ENCODE peak calls at places on chromosomes 3 and 15, in four cellular contexts. H is K562, J is GM12878, I is HepG2. D is an unnamed sample.

GRCh38 chr3:72798552-72799195 is 49.6 kb downstream of the SHQ1 start:
- DNase-seq in H (no peak), J (no peak), I (no peak), D (no peak)

GRCh38 chr3:33099109-33099645 is 2.2 kb upstream of the GLB1 start:
- DNase-seq in H (no peak), J (no peak), I (no peak), D (no peak)

GRCh38 chr3:9250236-9250635 is 790 bp upstream of the SRGAP3 start:
- DNase-seq in H (no peak), J (no peak), I (no peak), D (no peak)

GRCh38 chr15:99481406-99481805 is 84.4 kb upstream of the MEF2A start:
- DNase-seq in H (no peak), J (no peak), I (no peak), D (no peak)

GRCh38 chr3:84904819-84905555 is 53.8 kb upstream of the CADM2 start:
- DNase-seq in H (no peak), J (no peak), I (no peak), D (no peak)

GRCh38 chr3:54967586-54968244 is 39.9 kb upstream of the LRTM1 start:
- DNase-seq in H (no peak), J (no peak), I (no peak), D (no peak)

GRCh38 chr3:177703788-177704187 is 506.5 kb upstream of the TBL1XR1 start:
- DNase-seq in H (no peak), J (no peak), I (no peak), D (no peak)

GRCh38 chr3:48514431-48515227 is 10.7 kb upstream of the SHISA5 start:
- DNase-seq in H (no peak), J (no peak), I (no peak), D (no peak)

GRCh38 chr15:99413955-99414754 is 151.6 kb upstream of the MEF2A start:
- DNase-seq in H (no peak), J (no peak), I (no peak), D (no peak)

GRCh38 chr3:110027446-110027845 is 690.1 kb upstream of the DPPA4 start:
- DNase-seq in H (no peak), J (no peak), I (no peak), D (no peak)

GRCh38 chr3:185250247-185250646 is 3.6 kb downstream of the EHHADH start:
- DNase-seq in H (no peak), J (no peak), I (no peak), D (no peak)

GRCh38 chr15:50058231-50058630 is 60.8 kb downstream of the ATP8B4 start:
- DNase-seq in H (no peak), J (no peak), I (no peak), D (no peak)

GRCh38 chr15:85792872-85793621 is 1.7 kb downstream of the KLHL25 start:
- DNase-seq in H (no peak), J (no peak), I (no peak), D (no peak)

DNA sequence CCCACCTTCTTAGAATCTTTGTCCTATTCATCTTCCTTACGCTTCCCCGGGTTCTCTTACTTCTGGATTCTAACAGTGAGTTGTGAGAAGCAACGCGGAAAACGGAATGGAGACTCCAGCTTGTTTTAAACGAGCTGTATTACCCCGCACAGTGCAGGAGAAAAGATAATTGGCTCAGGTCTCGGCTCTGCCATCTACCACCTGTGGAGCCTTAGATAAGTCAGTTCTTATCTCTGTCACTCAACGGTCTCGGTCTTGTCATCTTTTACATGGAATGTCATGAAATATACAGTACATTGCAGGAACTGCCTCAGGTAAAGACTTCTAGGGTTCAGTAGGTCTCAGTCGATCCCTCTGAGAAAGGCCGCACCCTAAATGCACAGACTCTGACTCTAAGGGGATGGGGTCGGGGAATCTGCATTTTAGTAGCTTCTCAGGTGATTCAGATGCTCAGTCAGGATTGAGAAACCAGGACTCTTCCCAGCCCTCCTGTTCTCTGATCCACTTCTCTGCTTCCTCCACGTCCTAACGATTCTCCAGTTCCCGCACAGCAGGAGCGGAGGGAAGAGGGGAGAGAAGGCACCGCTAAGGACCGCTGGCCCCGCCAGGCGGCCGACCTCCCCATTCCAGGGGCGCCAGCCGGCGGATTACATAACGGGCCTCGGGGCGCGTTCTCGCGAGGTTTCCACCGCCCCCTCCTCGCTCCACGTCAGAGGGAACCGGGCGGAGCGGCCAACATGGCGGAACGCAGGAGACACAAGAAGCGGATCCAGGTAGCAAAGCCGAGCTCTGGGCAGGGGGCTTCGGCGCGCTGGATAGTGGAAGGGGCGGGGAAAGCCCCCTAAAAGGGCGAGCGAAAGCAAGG is at the start of gene SEC62:
- DNase-seq in H (peak), J (peak), I (peak), D (peak)
- TF ChIP-seq POLR2A in H (peak), J (peak), I (peak), D (peak)

GRCh38 chr15:62676891-62677290 is 365.7 kb upstream of the TPM1 start:
- DNase-seq in H (no peak), J (no peak), I (no peak), D (no peak)

DNA sequence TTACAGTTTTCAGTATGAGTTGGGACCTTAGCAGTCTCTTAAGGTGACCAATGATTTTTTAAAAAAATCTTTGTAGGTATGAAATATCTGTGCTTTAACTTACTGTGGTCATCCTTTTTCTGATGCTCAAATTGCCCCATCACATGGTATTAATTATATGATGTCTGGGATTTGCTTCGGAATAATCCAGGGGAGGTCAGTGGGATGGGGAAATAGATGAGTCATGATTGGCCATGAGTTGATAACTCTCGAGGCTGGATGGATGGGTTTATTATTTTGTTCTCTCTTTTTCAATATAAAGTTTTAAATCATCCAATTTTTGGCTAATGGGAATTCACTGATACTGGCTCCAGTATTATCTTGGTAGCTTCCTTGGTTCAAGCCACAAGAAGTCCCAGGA is 370.3 kb upstream of the TPM1 start:
- DNase-seq in H (no peak), J (no peak), I (no peak), D (no peak)
- TF ChIP-seq CHD4 in H (no peak), J (no peak), I (no peak), D (no peak)

GRCh38 chr3:141336672-141337522 is 31.4 kb upstream of the ZBTB38 start:
- DNase-seq in H (peak), J (peak), I (peak), D (no peak)
- TF ChIP-seq POLR2A in H (no peak), J (no peak), I (no peak), D (no peak)

GRCh38 chr3:46410669-46411068 is 3.6 kb downstream of the CCRL2 start:
- DNase-seq in H (no peak), J (no peak), I (no peak), D (no peak)
- TF ChIP-seq CHD4 in H (no peak), J (no peak), I (no peak), D (no peak)

GRCh38 chr3:31247850-31248618 is 284.7 kb upstream of the STT3B start:
- DNase-seq in H (no peak), J (peak), I (peak), D (no peak)

GRCh38 chr3:31246293-31247062 is 286.2 kb upstream of the STT3B start:
- DNase-seq in H (no peak), J (no peak), I (no peak), D (no peak)

GRCh38 chr3:31247063-31247447 is 285.7 kb upstream of the STT3B start:
- DNase-seq in H (no peak), J (no peak), I (no peak), D (no peak)

GRCh38 chr3:31242561-31242960 is 290.2 kb upstream of the STT3B start:
- DNase-seq in H (no peak), J (no peak), I (no peak), D (no peak)

DNA sequence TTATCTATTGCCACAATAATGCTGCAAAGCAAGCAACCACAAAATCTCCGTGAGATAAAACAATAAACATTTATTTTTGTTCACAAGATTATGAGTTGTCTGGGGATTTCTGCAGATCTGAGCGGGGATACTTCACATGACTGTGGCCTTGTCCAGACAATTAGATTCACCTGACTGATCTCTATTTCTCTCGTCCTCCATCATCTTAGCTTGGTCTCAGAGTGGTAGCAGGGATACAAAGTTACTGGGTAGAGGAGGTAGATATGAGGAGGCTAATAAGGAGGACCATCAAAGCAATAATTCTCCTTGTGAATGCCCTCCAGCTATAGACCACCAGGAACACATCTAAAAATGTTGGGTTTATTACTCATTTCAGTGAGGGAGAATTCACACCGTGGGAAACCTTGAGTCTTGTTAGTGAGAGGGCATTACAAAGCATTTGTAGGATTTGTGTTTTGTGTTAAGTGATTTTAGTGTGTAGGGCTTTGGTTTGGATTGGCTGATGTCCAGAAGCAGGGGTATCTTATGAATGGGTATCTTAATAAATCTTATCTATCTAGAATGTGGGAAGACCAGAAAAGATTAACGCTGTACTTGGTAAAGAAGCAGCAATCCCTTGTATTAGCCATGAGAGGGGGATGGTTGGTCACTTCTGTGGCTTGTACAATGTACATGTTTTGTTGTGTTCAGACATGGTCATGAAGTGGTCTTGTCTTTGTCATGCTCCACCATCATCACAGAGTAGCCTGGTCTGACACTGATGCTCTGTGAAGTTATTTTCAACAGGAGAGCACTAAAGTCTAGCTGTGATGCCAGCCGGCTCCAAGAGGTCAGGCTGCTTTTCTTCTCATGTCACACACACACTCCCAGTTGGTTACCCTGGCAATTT is 287.6 kb upstream of the STT3B start:
- DNase-seq in H (no peak), J (no peak), I (peak), D (no peak)
- TF ChIP-seq POLR2A in H (no peak), J (no peak), I (no peak), D (no peak)

DNA sequence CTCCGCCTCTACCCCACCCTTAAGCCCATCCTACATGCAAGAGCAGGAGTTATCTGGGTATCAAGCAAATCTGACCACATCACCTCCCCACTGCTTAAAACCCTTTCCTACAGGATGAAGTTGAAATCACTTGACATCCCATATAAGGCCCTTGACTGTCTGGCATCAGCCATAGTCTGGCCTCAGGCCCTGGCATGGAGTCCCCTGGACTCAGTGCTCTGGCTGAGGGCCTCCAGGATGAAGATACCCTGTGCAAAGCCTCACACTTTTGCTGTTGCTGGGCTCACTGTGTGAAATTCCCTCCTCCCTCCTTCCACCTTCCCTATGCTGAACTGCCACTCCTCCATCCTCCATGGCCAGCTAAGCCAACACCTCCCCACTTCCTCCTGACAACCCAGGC is 65.2 kb upstream of the GLCE start:
- DNase-seq in H (no peak), J (no peak), I (no peak), D (no peak)
- TF ChIP-seq CHD4 in H (no peak), J (no peak), I (no peak), D (no peak)

D was measured in A549.